ENCODE peak calls at places on chromosomes 7 and 10, in eight cellular contexts. P, C, J, L, M, Y, H and G are unnamed samples.

GRCh38 chr10:71486465-71487114 is 89.9 kb downstream of the CDH23 start:
- DNase-seq in P (peak), C (peak), J (no peak), L (no peak), M (no peak), Y (no peak), H (no peak), G (no peak)

GRCh38 chr10:24722676-24723385 is 856 bp downstream of the ARHGAP21 start:
- DNase-seq in P (peak), C (peak), J (peak), L (peak), M (no peak), Y (peak), H (peak), G (peak)

GRCh38 chr7:21690717-21691116 is 147.9 kb downstream of the DNAH11 start:
- DNase-seq in P (no peak), C (no peak), J (no peak), L (no peak), M (no peak), Y (no peak), H (no peak), G (no peak)

GRCh38 chr10:52778511-52779392 is 6.2 kb upstream of the MBL2 start:
- DNase-seq in P (no peak), C (no peak), J (no peak), L (no peak), M (no peak), Y (no peak), H (no peak), G (no peak)

GRCh38 chr7:14394786-14395185 is 405.3 kb upstream of the ETV1 start:
- DNase-seq in P (no peak), C (no peak), J (no peak), L (no peak), M (no peak), Y (no peak), H (no peak), G (no peak)

GRCh38 chr7:129343099-129343700 is 91.0 kb upstream of the STRIP2 start:
- DNase-seq in P (no peak), C (no peak), J (no peak), L (peak), M (no peak), Y (no peak), H (no peak), G (no peak)

GRCh38 chr10:77001186-77001585 is 636.4 kb downstream of the KCNMA1 start:
- DNase-seq in P (no peak), C (no peak), J (no peak), L (no peak), M (no peak), Y (no peak), H (no peak), G (no peak)

GRCh38 chr10:3094565-3095168 is 27.3 kb downstream of the PFKP start:
- DNase-seq in P (no peak), C (no peak), J (no peak), L (no peak), M (no peak), Y (no peak), H (no peak), G (no peak)

GRCh38 chr7:148042935-148043334 is 547.6 kb upstream of the C7orf33 start:
- DNase-seq in P (no peak), C (no peak), J (no peak), L (no peak), M (no peak), Y (no peak), H (no peak), G (no peak)

GRCh38 chr7:137684776-137685175 is 162.0 kb downstream of the DGKI start:
- DNase-seq in P (no peak), C (peak), J (no peak), L (no peak), M (no peak), Y (no peak), H (no peak), G (peak)

GRCh38 chr7:48087349-48087748 is 1.7 kb upstream of the UPP1 start:
- DNase-seq in P (no peak), C (no peak), J (no peak), L (no peak), M (peak), Y (no peak), H (no peak), G (no peak)

GRCh38 chr7:74324499-74325229 is 35.5 kb downstream of the CLIP2 start:
- DNase-seq in P (no peak), C (peak), J (no peak), L (no peak), M (no peak), Y (peak), H (peak), G (peak)

GRCh38 chr10:102559764-102560163 is 56.0 kb downstream of the SUFU start:
- DNase-seq in P (no peak), C (no peak), J (peak), L (no peak), M (no peak), Y (no peak), H (no peak), G (no peak)

GRCh38 chr10:118447478-118447877 is 105.4 kb upstream of the FAM204A start:
- DNase-seq in P (peak), C (peak), J (peak), L (no peak), M (no peak), Y (no peak), H (peak), G (peak)

GRCh38 chr7:26369519-26370385 is 78.1 kb downstream of the SNX10 start:
- DNase-seq in P (peak), C (no peak), J (no peak), L (peak), M (no peak), Y (peak), H (no peak), G (no peak)

GRCh38 chr7:38630720-38631673 is at the start of gene AMPH:
- DNase-seq in P (no peak), C (peak), J (peak), L (no peak), M (no peak), Y (peak), H (peak), G (peak)

GRCh38 chr7:155377837-155378579 is 79.9 kb upstream of the EN2 start:
- DNase-seq in P (peak), C (no peak), J (no peak), L (no peak), M (no peak), Y (no peak), H (peak), G (peak)

GRCh38 chr7:117564080-117564479 is 84.3 kb downstream of the CFTR start:
- DNase-seq in P (no peak), C (no peak), J (no peak), L (no peak), M (no peak), Y (no peak), H (no peak), G (no peak)

GRCh38 chr10:74103560-74104248 is 46.9 kb downstream of the AP3M1 start:
- DNase-seq in P (no peak), C (no peak), J (no peak), L (peak), M (no peak), Y (no peak), H (no peak), G (no peak)

GRCh38 chr7:99447943-99448342 is 9.2 kb downstream of the CPSF4 start:
- DNase-seq in P (no peak), C (no peak), J (no peak), L (peak), M (no peak), Y (no peak), H (no peak), G (no peak)

GRCh38 chr10:102068216-102068615 is 3.1 kb downstream of the HPS6 start:
- DNase-seq in P (peak), C (peak), J (no peak), L (no peak), M (no peak), Y (peak), H (peak), G (peak)

GRCh38 chr7:74206589-74207120 is 3.2 kb upstream of the LAT2 start:
- DNase-seq in P (peak), C (peak), J (peak), L (peak), M (no peak), Y (peak), H (peak), G (peak)

GRCh38 chr10:100338434-100339036 is 8.5 kb upstream of the SCD start:
- DNase-seq in P (peak), C (peak), J (peak), L (peak), M (no peak), Y (peak), H (peak), G (peak)

GRCh38 chr7:20170626-20171025 is 46.6 kb downstream of the MACC1 start:
- DNase-seq in P (no peak), C (no peak), J (no peak), L (no peak), M (no peak), Y (no peak), H (no peak), G (no peak)

GRCh38 chr10:72308320-72308987 is 34.7 kb downstream of the DDIT4 start:
- DNase-seq in P (peak), C (peak), J (peak), L (no peak), M (no peak), Y (peak), H (peak), G (peak)

GRCh38 chr10:71268247-71268691 is 50.8 kb upstream of the SLC29A3 start:
- DNase-seq in P (no peak), C (peak), J (no peak), L (peak), M (no peak), Y (no peak), H (no peak), G (peak)

GRCh38 chr7:74289660-74290589 is 718 bp downstream of the CLIP2 start:
- DNase-seq in P (peak), C (peak), J (no peak), L (no peak), M (no peak), Y (peak), H (peak), G (peak)

GRCh38 chr7:14505906-14506305 is 396.6 kb downstream of the DGKB start:
- DNase-seq in P (no peak), C (no peak), J (no peak), L (no peak), M (no peak), Y (no peak), H (no peak), G (no peak)

GRCh38 chr7:130365511-130366441 is 14.5 kb upstream of the CPA1 start:
- DNase-seq in P (peak), C (no peak), J (peak), L (no peak), M (peak), Y (peak), H (peak), G (peak)

DNA sequence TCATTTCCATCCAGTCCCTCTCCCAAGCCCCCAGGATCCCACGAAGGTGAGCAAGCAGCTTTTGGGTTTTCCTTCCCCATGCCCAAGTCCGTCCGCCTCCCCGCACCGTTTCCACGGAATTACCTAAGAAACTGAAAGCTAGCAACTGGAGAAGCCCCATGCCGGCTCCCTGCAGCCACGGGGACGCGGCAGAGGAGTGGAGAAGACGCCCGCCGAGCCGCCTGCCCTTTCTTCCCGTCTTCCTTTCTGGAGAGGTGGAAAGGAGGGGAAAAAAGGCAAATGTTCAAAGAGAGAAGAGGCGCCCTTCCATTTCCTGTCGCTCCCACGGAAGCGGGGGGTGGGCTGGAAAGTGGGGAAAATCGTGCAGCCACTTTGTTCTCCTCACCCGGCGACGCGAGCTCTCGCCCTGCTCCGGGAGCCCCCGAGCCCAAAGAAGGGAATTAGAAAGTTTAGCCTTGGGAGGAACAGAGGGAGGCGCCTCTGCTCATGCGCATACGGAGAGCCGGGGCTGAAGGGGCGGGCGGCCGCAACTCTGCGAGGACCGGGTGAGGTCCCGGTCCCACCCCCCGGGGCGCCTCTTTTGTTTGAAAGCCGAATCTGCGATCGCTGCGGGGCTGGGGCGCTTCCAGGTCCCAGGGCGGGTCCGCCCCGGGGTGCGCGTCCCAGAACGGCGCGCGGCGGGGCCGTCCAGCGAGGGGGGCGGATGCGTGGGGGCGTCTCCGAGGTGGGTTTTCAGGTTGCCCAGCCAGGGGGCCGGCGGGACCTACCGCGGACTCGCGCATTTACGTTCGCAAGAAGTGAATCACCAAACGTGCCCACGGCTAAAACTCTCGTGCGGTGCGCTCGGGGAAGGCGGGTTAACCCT is at the start of gene LAMB1:
- DNase-seq in P (peak), C (peak), J (peak), L (peak), M (no peak), Y (peak), H (peak), G (peak)
- TF ChIP-seq POLR2A in P (no peak), C (peak), J (peak), L (peak), M (no peak), Y (peak), H (peak), G (peak)

DNA sequence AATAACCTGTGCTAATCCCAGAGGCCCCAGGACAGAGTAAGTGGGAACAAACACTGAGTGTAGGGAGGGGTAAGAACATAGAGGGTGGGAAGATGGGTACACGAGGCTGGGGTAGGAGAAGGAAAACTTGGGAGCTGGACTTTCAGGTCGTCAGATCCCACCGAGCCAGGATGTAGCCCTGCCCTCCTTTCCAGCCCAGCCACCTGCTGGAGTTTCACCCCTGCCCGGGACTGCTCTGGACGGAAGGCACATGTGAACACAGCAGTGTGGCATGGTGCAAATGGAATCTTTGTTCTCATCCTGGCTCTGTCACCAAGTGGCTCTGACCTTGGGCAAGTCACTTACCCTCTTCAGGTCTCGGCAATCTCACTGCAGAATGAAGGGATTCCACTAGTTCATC is 52.8 kb downstream of the PODXL start:
- DNase-seq in P (no peak), C (no peak), J (no peak), L (no peak), M (no peak), Y (no peak), H (no peak), G (no peak)
- H3K27ac ChIP-seq in P (peak), C (peak), J (peak), L (no peak), M (no peak), Y (no peak), H (peak), G (peak)

DNA sequence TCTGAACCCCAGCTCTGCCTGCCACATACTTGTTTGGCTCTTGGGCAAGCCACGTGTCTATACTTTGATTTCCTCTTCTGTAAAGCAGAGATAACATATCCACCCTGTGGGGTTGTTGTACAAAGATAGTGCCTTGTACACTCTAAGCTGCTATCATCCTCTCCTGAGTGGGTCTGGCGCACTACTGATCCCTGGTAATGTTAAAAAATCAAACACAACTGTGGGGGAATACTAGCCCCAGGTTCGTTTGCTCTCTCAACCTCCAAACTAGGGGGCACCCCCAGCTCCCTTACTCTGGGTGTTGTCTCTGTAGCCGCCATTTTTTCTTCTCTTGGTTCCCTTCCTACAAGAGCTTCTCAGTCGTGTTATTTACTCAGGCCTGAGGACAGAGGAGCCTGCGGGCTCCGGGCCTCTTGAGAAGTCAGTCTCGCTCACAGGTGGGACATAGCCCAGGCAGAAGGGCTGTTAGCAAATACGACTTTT is 1.0 kb downstream of the POLM start:
- DNase-seq in P (peak), C (no peak), J (no peak), L (no peak), M (no peak), Y (no peak), H (no peak), G (no peak)
- H3K4me3 ChIP-seq in P (peak), C (peak), J (peak), L (peak), M (peak), Y (no peak), H (peak), G (peak)

GRCh38 chr10:23604613-23605012 is 165.7 kb downstream of the OTUD1 start:
- DNase-seq in P (no peak), C (no peak), J (no peak), L (no peak), M (no peak), Y (no peak), H (no peak), G (no peak)
- TF ChIP-seq POLR2A in P (no peak), C (no peak), J (no peak), L (no peak), M (no peak), Y (no peak), H (no peak), G (no peak)

GRCh38 chr7:92402920-92403759 is 44.1 kb upstream of the GATAD1 start:
- DNase-seq in P (peak), C (no peak), J (no peak), L (no peak), M (no peak), Y (no peak), H (no peak), G (no peak)
- H3K27ac ChIP-seq in P (peak), C (no peak), J (no peak), L (no peak), M (no peak), Y (no peak), H (no peak), G (no peak)

GRCh38 chr10:120644549-120645410 is 187.8 kb downstream of the PLPP4 start:
- DNase-seq in P (no peak), C (no peak), J (no peak), L (no peak), M (no peak), Y (no peak), H (no peak), G (no peak)
- H3K4me3 ChIP-seq in P (no peak), C (no peak), J (no peak), L (no peak), M (no peak), Y (no peak), H (no peak), G (no peak)